ENCODE peak calls at places on chromosomes 13 and 19, in eight cellular contexts. Y, N, D, I, Z, X, V and H are unnamed samples.
A peak's percentile ranks its signal among the peaks of the same experiment; 100 is the strongest.

GRCh38 chr19:12564016-12564664 is 12.9 kb upstream of the ZNF564 start:
- DNase-seq in I (peak; percentile 81), D (peak; percentile 73), V (peak; percentile 99), Y (peak; percentile 94), X (peak; percentile 89), N (peak; percentile 61), Z (peak; percentile 89), H (peak; percentile 93)

GRCh38 chr19:38384209-38385027 is 3.4 kb downstream of the GGN start:
- DNase-seq in X (peak; percentile 45), I (no peak), Y (peak; percentile 56), D (no peak), N (no peak), Z (no peak), V (no peak), H (no peak)

GRCh38 chr13:32409561-32410440 is 18.1 kb downstream of the N4BP2L1 start:
- DNase-seq in Y (peak; percentile 71), I (peak; percentile 43), N (peak; percentile 7), V (no peak), Z (no peak), X (no peak), D (no peak), H (no peak)

GRCh38 chr19:1465191-1466016 is 13.6 kb downstream of the C19orf25 start:
- DNase-seq in X (peak; percentile 78), D (no peak), I (peak; percentile 67), N (no peak), Z (no peak), Y (no peak), V (no peak), H (peak; percentile 39)

GRCh38 chr19:45254044-45254531 is 3.0 kb downstream of the MARK4 start:
- DNase-seq in X (no peak), Z (no peak), Y (peak; percentile 12), V (no peak), I (no peak), D (no peak), N (no peak), H (no peak)

GRCh38 chr19:16197188-16197621 is 506 bp upstream of the AP1M1 start:
- DNase-seq in N (no peak), D (no peak), V (no peak), Y (peak; percentile 67), X (no peak), Z (no peak), I (peak; percentile 68), H (no peak)

GRCh38 chr13:31631071-31631470 is 108.3 kb upstream of the RXFP2 start:
- DNase-seq in V (no peak), X (no peak), I (no peak), N (no peak), Y (no peak), Z (no peak), D (no peak), H (no peak)

GRCh38 chr19:10551698-10552301 is 8.1 kb downstream of the ATG4D start:
- DNase-seq in Z (no peak), X (peak; percentile 42), I (peak; percentile 44), N (no peak), V (no peak), Y (no peak), D (no peak), H (no peak)